ENCODE peak calls at places on chromosomes 7 and 10, in nine cellular contexts. One of them, this sample, is unnamed.

GRCh38 chr7:21948364-21948763 is 2.7 kb upstream of the CDCA7L start:
- DNase-seq in AG04450: no peak
- DNase-seq in A549: no peak
- DNase-seq in upper lobe of left lung: no peak
- DNase-seq in body of pancreas: no peak
- DNase-seq in uterus: no peak
- DNase-seq in GM23338: no peak
- DNase-seq in IMR-90: no peak
- DNase-seq in HCT116: no peak
- DNase-seq in this sample: no peak

GRCh38 chr10:124235232-124235631 is 141.8 kb upstream of the CHST15 start:
- DNase-seq in AG04450: no peak
- DNase-seq in A549: no peak
- DNase-seq in upper lobe of left lung: no peak
- DNase-seq in body of pancreas: no peak
- DNase-seq in uterus: no peak
- DNase-seq in GM23338: no peak
- DNase-seq in IMR-90: no peak
- DNase-seq in HCT116: no peak
- DNase-seq in this sample: no peak

GRCh38 chr7:99404235-99404976 is 4.0 kb downstream of the PDAP1 start:
- DNase-seq in AG04450: no peak
- DNase-seq in A549: no peak
- DNase-seq in upper lobe of left lung: no peak
- DNase-seq in body of pancreas: no peak
- DNase-seq in uterus: no peak
- DNase-seq in GM23338: no peak
- DNase-seq in IMR-90: peak; percentile 59
- DNase-seq in HCT116: no peak
- DNase-seq in this sample: no peak

GRCh38 chr10:119750391-119751230 is 24.8 kb downstream of the INPP5F start:
- DNase-seq in AG04450: peak; percentile 65
- DNase-seq in A549: peak; percentile 54
- DNase-seq in upper lobe of left lung: peak; percentile 79
- DNase-seq in body of pancreas: peak; percentile 71
- DNase-seq in uterus: peak; percentile 81
- DNase-seq in GM23338: peak; percentile 88
- DNase-seq in IMR-90: peak; percentile 82
- DNase-seq in HCT116: peak; percentile 63
- DNase-seq in this sample: peak; percentile 67

GRCh38 chr7:123715198-123715597 is 33.6 kb downstream of the WASL start:
- DNase-seq in AG04450: no peak
- DNase-seq in A549: no peak
- DNase-seq in upper lobe of left lung: no peak
- DNase-seq in body of pancreas: no peak
- DNase-seq in uterus: no peak
- DNase-seq in GM23338: no peak
- DNase-seq in IMR-90: peak; percentile 9
- DNase-seq in HCT116: no peak
- DNase-seq in this sample: peak; percentile 12

GRCh38 chr10:132430231-132430743 is 33.3 kb downstream of the PWWP2B start:
- DNase-seq in AG04450: no peak
- DNase-seq in A549: no peak
- DNase-seq in upper lobe of left lung: no peak
- DNase-seq in body of pancreas: no peak
- DNase-seq in uterus: no peak
- DNase-seq in GM23338: no peak
- DNase-seq in IMR-90: no peak
- DNase-seq in HCT116: no peak
- DNase-seq in this sample: no peak

GRCh38 chr10:96740579-96741281 is 20.4 kb upstream of the PIK3AP1 start:
- DNase-seq in AG04450: no peak
- DNase-seq in A549: no peak
- DNase-seq in upper lobe of left lung: peak; percentile 85
- DNase-seq in body of pancreas: no peak
- DNase-seq in uterus: no peak
- DNase-seq in GM23338: no peak
- DNase-seq in IMR-90: no peak
- DNase-seq in HCT116: no peak
- DNase-seq in this sample: no peak

GRCh38 chr7:47473499-47474210 is 108.3 kb downstream of the TNS3 start:
- DNase-seq in AG04450: no peak
- DNase-seq in A549: no peak
- DNase-seq in upper lobe of left lung: no peak
- DNase-seq in body of pancreas: no peak
- DNase-seq in uterus: no peak
- DNase-seq in GM23338: no peak
- DNase-seq in IMR-90: peak; percentile 58
- DNase-seq in HCT116: no peak
- DNase-seq in this sample: no peak

GRCh38 chr7:26367219-26367711 is 75.6 kb downstream of the SNX10 start:
- DNase-seq in AG04450: no peak
- DNase-seq in A549: no peak
- DNase-seq in upper lobe of left lung: no peak
- DNase-seq in body of pancreas: no peak
- DNase-seq in uterus: no peak
- DNase-seq in GM23338: no peak
- DNase-seq in IMR-90: no peak
- DNase-seq in HCT116: no peak
- DNase-seq in this sample: no peak

GRCh38 chr10:113562108-113562507 is 9.3 kb downstream of the HABP2 start:
- DNase-seq in AG04450: no peak
- DNase-seq in A549: no peak
- DNase-seq in upper lobe of left lung: no peak
- DNase-seq in body of pancreas: no peak
- DNase-seq in uterus: no peak
- DNase-seq in GM23338: no peak
- DNase-seq in IMR-90: no peak
- DNase-seq in HCT116: no peak
- DNase-seq in this sample: no peak

GRCh38 chr10:58448121-58448935 is 63.1 kb downstream of the TFAM start:
- DNase-seq in AG04450: no peak
- DNase-seq in A549: no peak
- DNase-seq in upper lobe of left lung: no peak
- DNase-seq in body of pancreas: no peak
- DNase-seq in uterus: no peak
- DNase-seq in GM23338: no peak
- DNase-seq in IMR-90: no peak
- DNase-seq in HCT116: no peak
- DNase-seq in this sample: no peak

DNA sequence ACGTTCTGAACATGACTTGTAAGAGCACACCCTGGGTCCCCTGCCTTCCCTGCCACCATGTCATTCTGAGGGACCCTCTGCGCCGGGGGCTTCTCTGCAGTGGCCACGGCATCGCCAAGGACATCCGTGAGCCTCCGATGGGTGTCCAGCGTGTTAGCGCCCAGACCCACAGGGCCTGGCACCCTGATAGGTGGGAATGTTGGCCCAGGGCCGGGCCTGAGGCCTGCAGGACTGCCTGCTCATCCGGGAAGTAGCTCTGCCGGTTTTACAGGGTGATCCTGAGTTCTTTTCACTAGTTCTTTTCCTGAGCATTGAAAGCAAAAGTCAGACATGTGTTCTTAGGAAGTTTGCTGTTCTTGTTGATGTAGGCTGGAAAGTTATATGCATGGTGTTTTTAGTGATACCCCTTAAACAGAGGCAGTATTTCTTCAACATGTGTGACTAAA is 54.5 kb downstream of the WDR37 start:
- DNase-seq in AG04450: no peak
- DNase-seq in A549: no peak
- DNase-seq in upper lobe of left lung: no peak
- DNase-seq in body of pancreas: no peak
- DNase-seq in uterus: no peak
- DNase-seq in GM23338: no peak
- DNase-seq in IMR-90: no peak
- DNase-seq in HCT116: no peak
- DNase-seq in this sample: peak; percentile 31
- H3K27ac ChIP-seq in AG04450: peak overlapping the region; percentile 73
- H3K27ac ChIP-seq in A549: peak overlapping the region; percentile 57
- H3K27ac ChIP-seq in upper lobe of left lung: no peak overlapping the region
- H3K27ac ChIP-seq in body of pancreas: no peak overlapping the region
- H3K27ac ChIP-seq in uterus: no peak overlapping the region
- H3K27ac ChIP-seq in GM23338: peak overlapping the region; percentile 80
- H3K27ac ChIP-seq in IMR-90: peak overlapping the region; percentile 53
- H3K27ac ChIP-seq in HCT116: peak overlapping the region; percentile 40
- H3K27ac ChIP-seq in this sample: peak overlapping the region; percentile 78

GRCh38 chr10:17229967-17230682 is 2.1 kb downstream of the VIM start:
- DNase-seq in AG04450: no peak
- DNase-seq in A549: peak; percentile 51
- DNase-seq in upper lobe of left lung: peak; percentile 92
- DNase-seq in body of pancreas: peak; percentile 88
- DNase-seq in uterus: peak; percentile 84
- DNase-seq in GM23338: peak; percentile 93
- DNase-seq in IMR-90: peak; percentile 55
- DNase-seq in HCT116: peak; percentile 89
- DNase-seq in this sample: peak; percentile 79

GRCh38 chr10:17228081-17229015 is at the start of gene VIM:
- DNase-seq in AG04450: peak; percentile 84
- DNase-seq in A549: peak; percentile 87
- DNase-seq in upper lobe of left lung: peak; percentile 93
- DNase-seq in body of pancreas: peak; percentile 75
- DNase-seq in uterus: peak; percentile 95
- DNase-seq in GM23338: peak; percentile 92
- DNase-seq in IMR-90: peak; percentile 96
- DNase-seq in HCT116: peak; percentile 84
- DNase-seq in this sample: peak; percentile 91

GRCh38 chr10:17227367-17228080 is 517 bp upstream of the VIM start:
- DNase-seq in AG04450: no peak
- DNase-seq in A549: no peak
- DNase-seq in upper lobe of left lung: no peak
- DNase-seq in body of pancreas: no peak
- DNase-seq in uterus: no peak
- DNase-seq in GM23338: peak; percentile 46
- DNase-seq in IMR-90: peak; percentile 39
- DNase-seq in HCT116: no peak
- DNase-seq in this sample: no peak

GRCh38 chr10:17229717-17229966 is 1.6 kb downstream of the VIM start:
- DNase-seq in AG04450: no peak
- DNase-seq in A549: no peak
- DNase-seq in upper lobe of left lung: no peak
- DNase-seq in body of pancreas: no peak
- DNase-seq in uterus: no peak
- DNase-seq in GM23338: peak; percentile 77
- DNase-seq in IMR-90: no peak
- DNase-seq in HCT116: no peak
- DNase-seq in this sample: peak; percentile 8

GRCh38 chr10:17229016-17229716 is 1.1 kb downstream of the VIM start:
- DNase-seq in AG04450: no peak
- DNase-seq in A549: peak; percentile 85
- DNase-seq in upper lobe of left lung: peak; percentile 86
- DNase-seq in body of pancreas: peak; percentile 67
- DNase-seq in uterus: peak; percentile 94
- DNase-seq in GM23338: peak; percentile 46
- DNase-seq in IMR-90: peak; percentile 89
- DNase-seq in HCT116: no peak
- DNase-seq in this sample: peak; percentile 73
- TF ChIP-seq CTCF in AG04450: no peak
- TF ChIP-seq CTCF in A549: peak; percentile 3
- TF ChIP-seq CTCF in upper lobe of left lung: no peak
- TF ChIP-seq CTCF in body of pancreas: no peak
- TF ChIP-seq CTCF in uterus: no peak
- TF ChIP-seq CTCF in GM23338: no peak
- TF ChIP-seq CTCF in IMR-90: peak; percentile 8
- TF ChIP-seq CTCF in HCT116: no peak
- TF ChIP-seq CTCF in this sample: no peak

DNA sequence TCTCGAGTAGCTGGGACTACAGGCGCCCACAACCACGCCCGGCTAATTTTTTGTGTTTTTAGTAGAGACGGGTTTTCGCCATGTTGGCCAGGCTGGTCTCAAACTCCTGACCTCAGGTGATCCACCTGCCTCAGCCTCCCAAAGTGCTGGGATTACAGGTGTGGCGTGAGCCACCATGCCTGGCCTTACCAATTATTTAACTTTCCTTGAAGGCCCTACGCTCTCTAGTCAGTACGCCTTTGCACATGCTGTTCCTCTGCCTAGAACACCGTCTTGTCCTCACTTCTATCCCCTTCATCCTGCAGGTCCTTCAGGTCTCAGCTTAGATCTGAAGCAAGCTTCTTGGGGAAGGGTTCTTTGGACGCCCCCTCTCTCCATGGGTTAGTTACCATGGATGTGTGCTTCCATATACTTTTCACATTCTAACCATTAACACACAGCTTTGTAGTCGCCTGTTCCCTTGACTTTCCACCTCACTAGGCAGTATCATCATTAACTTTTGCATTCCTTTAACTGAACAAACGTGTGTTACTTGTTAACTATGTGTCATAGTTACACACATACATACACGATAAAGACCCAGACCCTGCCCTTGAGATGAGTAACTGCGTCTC is 592 bp upstream of the ATP6V1F start:
- DNase-seq in AG04450: no peak
- DNase-seq in A549: no peak
- DNase-seq in upper lobe of left lung: no peak
- DNase-seq in body of pancreas: no peak
- DNase-seq in uterus: no peak
- DNase-seq in GM23338: no peak
- DNase-seq in IMR-90: no peak
- DNase-seq in HCT116: no peak
- DNase-seq in this sample: no peak
- H3K27ac ChIP-seq in AG04450: peak overlapping the region; percentile 39
- H3K27ac ChIP-seq in A549: peak overlapping the region; percentile 72
- H3K27ac ChIP-seq in upper lobe of left lung: peak overlapping the region; percentile 73
- H3K27ac ChIP-seq in body of pancreas: peak overlapping the region; percentile 67
- H3K27ac ChIP-seq in uterus: peak overlapping the region; percentile 85
- H3K27ac ChIP-seq in GM23338: no peak overlapping the region
- H3K27ac ChIP-seq in IMR-90: peak overlapping the region; percentile 48
- H3K27ac ChIP-seq in HCT116: no peak overlapping the region
- H3K27ac ChIP-seq in this sample: peak overlapping the region; percentile 76

DNA sequence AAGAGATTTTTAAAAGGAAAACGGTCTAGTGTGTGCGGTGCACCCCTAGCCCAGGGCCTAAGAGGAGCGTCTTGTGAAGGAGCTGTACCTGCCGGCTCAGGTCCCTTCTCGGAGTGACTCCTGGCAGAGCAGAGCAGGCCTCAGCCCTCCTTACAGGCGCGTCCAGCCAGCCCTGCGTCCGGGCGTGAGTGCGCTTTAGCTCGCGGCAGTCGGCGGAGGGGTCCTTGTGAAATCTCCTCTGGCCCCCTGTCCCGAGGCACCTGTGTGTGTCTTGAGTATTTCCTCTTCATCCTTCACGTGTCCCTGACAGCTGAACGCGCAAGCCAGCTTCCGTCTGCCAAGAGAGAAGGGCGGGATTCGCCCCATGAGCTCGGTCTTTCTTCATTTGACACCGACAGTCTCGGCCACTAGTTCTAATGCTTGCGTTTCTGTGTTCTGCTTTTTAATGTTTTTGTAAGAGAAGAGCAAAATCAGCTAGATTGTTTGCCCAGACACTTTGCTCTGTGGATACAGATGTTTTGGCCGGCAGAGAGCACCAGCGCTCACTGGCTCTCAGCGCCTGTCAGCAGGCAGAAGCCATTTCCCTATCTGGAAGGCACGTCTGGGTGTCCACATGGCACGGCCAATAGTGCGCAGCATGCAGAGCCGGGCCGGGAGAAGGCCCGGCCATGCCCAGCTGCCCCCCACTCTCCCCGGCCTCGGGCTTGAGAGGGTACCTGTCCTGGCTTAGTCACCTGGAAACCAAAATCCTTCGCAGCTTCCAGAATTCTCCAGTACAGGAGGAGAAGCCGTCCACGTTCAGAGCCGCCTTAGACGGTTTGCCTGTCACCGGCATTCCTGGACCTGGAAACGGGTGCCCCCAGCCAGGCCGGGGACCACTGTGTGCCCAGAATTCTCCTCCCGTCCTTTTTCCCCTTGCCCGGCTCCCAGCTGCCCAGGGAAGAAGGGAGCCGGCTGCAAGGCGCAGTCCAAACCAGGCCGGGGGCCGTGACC is 7.0 kb downstream of the GET4 start:
- DNase-seq in AG04450: no peak
- DNase-seq in A549: no peak
- DNase-seq in upper lobe of left lung: no peak
- DNase-seq in body of pancreas: no peak
- DNase-seq in uterus: no peak
- DNase-seq in GM23338: no peak
- DNase-seq in IMR-90: no peak
- DNase-seq in HCT116: no peak
- DNase-seq in this sample: no peak
- TF ChIP-seq CTCF in AG04450: no peak
- TF ChIP-seq CTCF in A549: no peak
- TF ChIP-seq CTCF in upper lobe of left lung: no peak
- TF ChIP-seq CTCF in body of pancreas: no peak
- TF ChIP-seq CTCF in uterus: no peak
- TF ChIP-seq CTCF in GM23338: no peak
- TF ChIP-seq CTCF in IMR-90: no peak
- TF ChIP-seq CTCF in HCT116: no peak
- TF ChIP-seq CTCF in this sample: no peak